ENCODE peak calls at places on chromosome 4, in seven cellular contexts. S is right cardiac atrium, L is cardiac fibroblast, V is fibroblast of the aortic adventitia, J is BE2C, M is neural progenitor cell, O is heart left ventricle. X is an unnamed sample.

GRCh38 chr4:54063737-54064316 is 578 bp downstream of the CHIC2 start:
- DNase-seq in S (peak), L (peak), V (no peak), J (peak), M (peak), O (peak), X (peak)

GRCh38 chr4:1150875-1151274 is 21.5 kb downstream of the SPON2 start:
- DNase-seq in S (peak), L (no peak), V (no peak), J (no peak), M (no peak), O (no peak), X (no peak)

GRCh38 chr4:97359826-97360225 is 783.5 kb downstream of the STPG2 start:
- DNase-seq in S (no peak), L (no peak), V (no peak), J (no peak), M (no peak), O (no peak), X (no peak)

GRCh38 chr4:14916554-14917304 is 85.6 kb upstream of the CPEB2 start:
- DNase-seq in S (peak), L (peak), V (peak), J (no peak), M (no peak), O (peak), X (no peak)

GRCh38 chr4:147336252-147336651 is 144.6 kb upstream of the EDNRA start:
- DNase-seq in S (no peak), L (peak), V (no peak), J (no peak), M (no peak), O (no peak), X (no peak)

GRCh38 chr4:181365671-181366070 is 877.5 kb upstream of the TENM3 start:
- DNase-seq in S (no peak), L (no peak), V (no peak), J (no peak), M (no peak), O (no peak), X (no peak)

GRCh38 chr4:89438102-89438831 is 130.7 kb upstream of the GPRIN3 start:
- DNase-seq in S (no peak), L (peak), V (peak), J (peak), M (peak), O (no peak), X (no peak)

GRCh38 chr4:106495498-106495897 is 126.9 kb upstream of the GIMD1 start:
- DNase-seq in S (no peak), L (peak), V (peak), J (no peak), M (no peak), O (no peak), X (no peak)

GRCh38 chr4:19707876-19708275 is 543.8 kb upstream of the SLIT2 start:
- DNase-seq in S (no peak), L (peak), V (no peak), J (no peak), M (no peak), O (no peak), X (no peak)

GRCh38 chr4:69860007-69860406 is at the start of gene SULT1E1:
- DNase-seq in S (no peak), L (peak), V (peak), J (no peak), M (no peak), O (no peak), X (no peak)

GRCh38 chr4:150070464-150071170 is 7.6 kb upstream of the DCLK2 start:
- DNase-seq in S (no peak), L (peak), V (peak), J (no peak), M (no peak), O (no peak), X (no peak)

GRCh38 chr4:73193155-73193554 is 65.4 kb downstream of the ANKRD17 start:
- DNase-seq in S (no peak), L (no peak), V (no peak), J (no peak), M (no peak), O (no peak), X (no peak)

GRCh38 chr4:82577451-82577850 is 15.7 kb upstream of the TMEM150C start:
- DNase-seq in S (no peak), L (no peak), V (no peak), J (no peak), M (no peak), O (no peak), X (no peak)

GRCh38 chr4:182843813-182844325 is 73.3 kb downstream of the DCTD start:
- DNase-seq in S (no peak), L (no peak), V (no peak), J (no peak), M (no peak), O (no peak), X (no peak)

GRCh38 chr4:84767163-84767562 is 184.2 kb downstream of the CDS1 start:
- DNase-seq in S (no peak), L (no peak), V (no peak), J (no peak), M (no peak), O (no peak), X (no peak)

GRCh38 chr4:98510757-98511517 is 147.5 kb downstream of the TSPAN5 start:
- DNase-seq in S (no peak), L (peak), V (peak), J (no peak), M (no peak), O (no peak), X (no peak)

GRCh38 chr4:46931981-46932380 is 22.9 kb upstream of the COX7B2 start:
- DNase-seq in S (peak), L (peak), V (peak), J (peak), M (peak), O (no peak), X (no peak)

GRCh38 chr4:92599044-92599443 is 295.3 kb downstream of the GRID2 start:
- DNase-seq in S (no peak), L (no peak), V (no peak), J (no peak), M (no peak), O (no peak), X (no peak)

GRCh38 chr4:54017308-54017707 is 47.1 kb downstream of the CHIC2 start:
- DNase-seq in S (no peak), L (no peak), V (no peak), J (no peak), M (peak), O (no peak), X (no peak)

GRCh38 chr4:121789470-121789869 is 11.7 kb upstream of the EXOSC9 start:
- DNase-seq in S (no peak), L (no peak), V (peak), J (no peak), M (no peak), O (no peak), X (no peak)

GRCh38 chr4:152372444-152372843 is 163.4 kb downstream of the FBXW7 start:
- DNase-seq in S (no peak), L (no peak), V (no peak), J (no peak), M (no peak), O (no peak), X (no peak)

GRCh38 chr4:8242782-8243556 is 26.6 kb upstream of the HTRA3 start:
- DNase-seq in S (peak), L (no peak), V (no peak), J (no peak), M (no peak), O (no peak), X (no peak)

GRCh38 chr4:173332963-173333657 is 1.0 kb downstream of the HMGB2 start:
- DNase-seq in S (no peak), L (peak), V (no peak), J (no peak), M (no peak), O (no peak), X (no peak)

GRCh38 chr4:44869985-44870384 is 143.6 kb upstream of the GNPDA2 start:
- DNase-seq in S (no peak), L (no peak), V (no peak), J (no peak), M (no peak), O (no peak), X (no peak)

GRCh38 chr4:83387922-83388676 is 53.5 kb upstream of the HPSE start:
- DNase-seq in S (no peak), L (peak), V (peak), J (no peak), M (no peak), O (no peak), X (no peak)

GRCh38 chr4:165743422-165743821 is 129.6 kb upstream of the TLL1 start:
- DNase-seq in S (no peak), L (no peak), V (no peak), J (no peak), M (no peak), O (no peak), X (no peak)

GRCh38 chr4:165751882-165752281 is 121.2 kb upstream of the TLL1 start:
- DNase-seq in S (no peak), L (no peak), V (no peak), J (no peak), M (no peak), O (no peak), X (no peak)

DNA sequence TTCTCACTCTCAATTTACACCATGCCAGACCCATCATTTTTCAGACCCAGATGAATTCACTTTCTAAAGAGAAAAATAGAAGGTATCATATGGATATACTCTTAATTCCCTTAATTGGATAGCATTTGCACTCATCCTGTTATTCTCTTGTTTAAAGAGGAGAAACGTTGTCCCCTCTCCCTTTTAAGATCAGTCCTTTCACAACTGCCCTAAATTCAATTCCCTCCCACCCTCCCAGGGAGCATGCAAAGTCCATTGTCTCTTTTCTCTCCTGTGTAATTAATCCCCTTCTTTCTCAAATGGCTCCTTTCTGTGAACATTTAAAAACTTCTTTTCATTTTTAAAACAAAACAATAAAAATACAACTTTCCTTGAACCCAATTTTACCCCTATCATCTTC is 124.7 kb upstream of the TLL1 start:
- DNase-seq in S (no peak), L (no peak), V (no peak), J (no peak), M (peak), O (no peak), X (no peak)
- H3K4me3 ChIP-seq in S (no peak), L (no peak), V (no peak), J (no peak), M (peak), O (no peak), X (no peak)

GRCh38 chr4:75512336-75513211 is 1.6 kb downstream of the RCHY1 start:
- DNase-seq in S (no peak), L (peak), V (peak), J (no peak), M (peak), O (no peak), X (no peak)
- H3K4me3 ChIP-seq in S (peak), L (peak), V (peak), J (peak), M (peak), O (peak), X (peak)

DNA sequence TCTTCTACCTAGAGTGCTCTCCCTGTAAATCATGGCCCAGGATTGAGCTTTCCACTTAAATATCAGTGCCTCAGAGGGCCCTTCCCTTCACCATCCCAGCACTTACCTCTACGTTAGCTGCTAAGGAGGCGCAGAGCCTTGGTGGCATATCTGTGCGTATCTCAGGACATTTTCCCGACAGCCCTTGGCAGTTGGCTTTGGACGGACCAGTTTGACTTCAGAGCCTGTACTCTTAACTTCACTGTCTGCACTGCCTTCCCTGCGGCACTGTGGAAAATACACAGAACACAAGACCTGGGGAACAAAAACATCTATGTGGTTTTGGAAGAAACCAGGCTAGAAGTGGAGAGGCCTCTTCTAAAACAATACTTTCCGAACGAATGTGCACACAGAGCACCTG is 2.4 kb downstream of the TADA2B start:
- DNase-seq in S (no peak), L (no peak), V (no peak), J (no peak), M (no peak), O (peak), X (no peak)
- H3K4me3 ChIP-seq in S (no peak), L (no peak), V (no peak), J (peak), M (no peak), O (no peak), X (peak)

GRCh38 chr4:112128452-112128851 is 16.8 kb upstream of the FAM241A start:
- DNase-seq in S (no peak), L (no peak), V (no peak), J (no peak), M (no peak), O (no peak), X (no peak)

GRCh38 chr4:112127736-112128322 is 17.4 kb upstream of the FAM241A start:
- DNase-seq in S (no peak), L (peak), V (peak), J (no peak), M (no peak), O (no peak), X (no peak)

GRCh38 chr4:112125416-112125815 is 19.8 kb upstream of the FAM241A start:
- DNase-seq in S (no peak), L (no peak), V (no peak), J (no peak), M (no peak), O (no peak), X (no peak)

GRCh38 chr4:112130903-112131302 is 14.4 kb upstream of the FAM241A start:
- DNase-seq in S (no peak), L (no peak), V (no peak), J (no peak), M (no peak), O (no peak), X (no peak)

DNA sequence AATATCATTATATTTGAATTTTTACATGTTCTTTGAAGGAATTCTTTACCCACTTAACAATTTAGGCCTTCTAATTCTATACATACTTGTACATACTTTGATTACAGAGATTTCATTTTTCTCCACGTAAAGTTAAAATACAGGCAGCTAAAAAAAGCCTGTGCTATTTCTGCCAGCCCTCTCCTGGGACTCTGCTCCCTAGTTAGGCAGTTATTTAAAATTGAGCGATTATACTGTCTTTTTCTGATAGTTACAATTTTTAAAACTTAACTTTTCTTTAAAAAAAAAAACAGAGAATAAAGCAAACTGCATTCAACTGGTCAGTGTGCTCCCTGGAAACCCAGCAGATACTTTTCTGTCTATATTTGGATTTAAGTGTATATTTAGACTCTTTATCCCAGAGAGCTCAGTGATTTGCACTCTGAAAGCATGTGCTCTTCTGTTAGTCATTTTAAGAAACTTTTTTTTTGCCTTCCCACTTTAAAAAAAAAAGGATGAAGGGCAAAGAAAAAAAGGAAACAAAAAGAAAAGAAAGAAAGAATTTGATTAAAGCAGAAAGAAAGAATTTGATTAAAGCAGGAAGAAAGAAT is 18.1 kb upstream of the FAM241A start:
- DNase-seq in S (no peak), L (peak), V (peak), J (no peak), M (no peak), O (no peak), X (no peak)
- H3K4me3 ChIP-seq in S (peak), L (no peak), V (no peak), J (no peak), M (no peak), O (no peak), X (peak)

GRCh38 chr4:124710911-124711310 is 1.6 kb downstream of the ANKRD50 start:
- DNase-seq in S (no peak), L (peak), V (peak), J (no peak), M (no peak), O (no peak), X (no peak)
- H3K4me3 ChIP-seq in S (peak), L (peak), V (peak), J (peak), M (peak), O (peak), X (peak)

DNA sequence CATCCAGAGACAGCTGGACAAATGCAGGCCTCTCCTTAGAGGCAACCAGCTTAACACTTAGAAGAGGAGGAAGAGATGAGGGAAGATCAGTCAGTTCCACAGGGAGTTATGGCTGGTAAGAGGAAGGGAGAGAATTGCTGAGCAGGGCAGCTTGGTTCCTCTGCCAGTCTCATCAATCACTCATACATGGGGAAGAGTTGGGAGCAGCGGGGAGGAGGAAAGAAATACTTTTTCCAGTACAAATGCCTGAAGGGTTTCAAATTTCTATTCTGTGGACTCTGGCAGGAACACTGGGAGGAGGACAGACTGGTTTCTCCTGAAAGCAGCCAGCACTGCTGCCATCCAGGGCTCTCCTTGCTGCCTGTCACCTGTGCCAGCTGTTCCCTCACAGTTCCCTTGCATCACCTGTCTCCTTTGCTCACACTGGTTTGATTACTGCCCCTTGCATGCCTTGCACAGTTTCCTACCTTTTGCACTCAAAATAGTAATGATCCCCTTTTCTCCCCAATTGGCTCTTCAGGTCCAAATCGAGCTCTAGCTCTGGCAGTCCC is 59.5 kb downstream of the PGRMC2 start:
- DNase-seq in S (no peak), L (no peak), V (no peak), J (no peak), M (no peak), O (no peak), X (no peak)
- H3K4me3 ChIP-seq in S (no peak), L (no peak), V (no peak), J (no peak), M (no peak), O (no peak), X (no peak)

DNA sequence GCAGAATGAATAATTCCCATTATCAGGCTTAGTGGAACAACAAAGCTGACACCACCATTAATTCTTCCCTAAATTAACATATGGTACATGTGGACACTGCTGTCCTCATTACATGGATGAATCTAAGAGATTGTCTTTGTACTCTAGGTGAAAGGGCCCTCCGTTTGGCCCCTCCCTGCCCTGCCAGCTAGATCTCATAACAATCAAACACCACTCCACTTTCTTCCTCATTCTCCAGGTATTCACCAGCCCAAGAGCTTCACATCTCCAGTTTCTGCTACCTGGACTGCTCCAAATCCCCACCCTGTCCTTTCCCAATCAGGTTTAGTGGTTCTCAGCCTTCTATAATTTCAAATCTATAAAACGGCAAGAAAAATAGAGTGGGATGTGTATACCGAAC is 3.8 kb downstream of the HSD17B11 start:
- DNase-seq in S (no peak), L (no peak), V (no peak), J (no peak), M (no peak), O (no peak), X (no peak)
- H3K4me3 ChIP-seq in S (no peak), L (no peak), V (no peak), J (no peak), M (no peak), O (no peak), X (no peak)

DNA sequence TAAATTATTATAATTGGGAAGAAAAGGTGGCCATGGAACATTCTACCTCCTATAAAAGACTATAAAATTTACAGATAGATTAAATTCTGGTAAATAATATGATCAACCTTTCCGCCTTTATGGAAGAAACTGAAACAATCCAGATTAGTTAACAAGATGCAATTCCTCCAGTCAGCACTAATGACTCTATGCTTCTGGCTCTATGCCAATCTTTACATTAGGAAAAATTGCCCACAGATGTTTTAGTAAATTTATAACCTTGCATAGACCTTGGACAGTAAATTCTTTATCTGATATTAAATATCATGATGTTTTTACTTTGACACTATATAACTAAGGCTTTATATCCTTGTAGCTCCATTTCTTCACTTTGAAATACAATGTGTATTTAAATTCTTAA is 2302.5 kb downstream of the ARAP2 start:
- DNase-seq in S (no peak), L (peak), V (no peak), J (no peak), M (no peak), O (no peak), X (no peak)
- H3K4me3 ChIP-seq in S (no peak), L (no peak), V (no peak), J (no peak), M (no peak), O (no peak), X (no peak)

GRCh38 chr4:61201562-61202099 is 1.5 kb downstream of the ADGRL3 start:
- DNase-seq in S (peak), L (peak), V (no peak), J (peak), M (peak), O (no peak), X (peak)
- H3K4me3 ChIP-seq in S (peak), L (peak), V (no peak), J (peak), M (peak), O (peak), X (peak)

X was measured in left ventricle myocardium inferior.